ENCODE peak calls at places on chromosomes 4 and X, in ten cellular contexts. One of them, this sample, is unnamed.

GRCh38 chrX:69088171-69088938 is 76.9 kb downstream of the PJA1 start:
- DNase-seq in IMR-90: peak; percentile 28
- DNase-seq in lower leg skin: no peak
- DNase-seq in HL-60: no peak
- DNase-seq in hepatocyte: no peak
- DNase-seq in ascending aorta: no peak
- DNase-seq in bronchial epithelial cell: no peak
- DNase-seq in osteoblast: no peak
- DNase-seq in neural progenitor cell: peak; percentile 62
- DNase-seq in HepG2: no peak
- DNase-seq in this sample: no peak

GRCh38 chr4:113700602-113701150 is 60.9 kb downstream of the CAMK2D start:
- DNase-seq in IMR-90: no peak
- DNase-seq in lower leg skin: no peak
- DNase-seq in HL-60: no peak
- DNase-seq in hepatocyte: peak; percentile 11
- DNase-seq in ascending aorta: no peak
- DNase-seq in bronchial epithelial cell: no peak
- DNase-seq in osteoblast: no peak
- DNase-seq in neural progenitor cell: no peak
- DNase-seq in HepG2: no peak
- DNase-seq in this sample: no peak

GRCh38 chr4:4254666-4255065 is 6.6 kb upstream of the TMEM128 start:
- DNase-seq in IMR-90: no peak
- DNase-seq in lower leg skin: no peak
- DNase-seq in HL-60: no peak
- DNase-seq in hepatocyte: no peak
- DNase-seq in ascending aorta: peak; percentile 18
- DNase-seq in bronchial epithelial cell: no peak
- DNase-seq in osteoblast: no peak
- DNase-seq in neural progenitor cell: no peak
- DNase-seq in HepG2: peak; percentile 34
- DNase-seq in this sample: no peak

GRCh38 chr4:5976921-5977320 is 41.3 kb downstream of the C4orf50 start:
- DNase-seq in IMR-90: no peak
- DNase-seq in lower leg skin: no peak
- DNase-seq in HL-60: no peak
- DNase-seq in hepatocyte: no peak
- DNase-seq in ascending aorta: peak; percentile 40
- DNase-seq in bronchial epithelial cell: no peak
- DNase-seq in osteoblast: no peak
- DNase-seq in neural progenitor cell: no peak
- DNase-seq in HepG2: no peak
- DNase-seq in this sample: no peak

GRCh38 chr4:128362760-128363159 is 75.1 kb upstream of the PGRMC2 start:
- DNase-seq in IMR-90: no peak
- DNase-seq in lower leg skin: no peak
- DNase-seq in HL-60: no peak
- DNase-seq in hepatocyte: no peak
- DNase-seq in ascending aorta: no peak
- DNase-seq in bronchial epithelial cell: no peak
- DNase-seq in osteoblast: no peak
- DNase-seq in neural progenitor cell: no peak
- DNase-seq in HepG2: no peak
- DNase-seq in this sample: no peak

GRCh38 chr4:139853309-139853708 is 187.7 kb downstream of the MGST2 start:
- DNase-seq in IMR-90: no peak
- DNase-seq in lower leg skin: no peak
- DNase-seq in HL-60: no peak
- DNase-seq in hepatocyte: no peak
- DNase-seq in ascending aorta: no peak
- DNase-seq in bronchial epithelial cell: no peak
- DNase-seq in osteoblast: no peak
- DNase-seq in neural progenitor cell: no peak
- DNase-seq in HepG2: no peak
- DNase-seq in this sample: no peak

GRCh38 chrX:15373986-15374385 is 10.2 kb downstream of the VEGFD start:
- DNase-seq in IMR-90: peak; percentile 38
- DNase-seq in lower leg skin: no peak
- DNase-seq in HL-60: no peak
- DNase-seq in hepatocyte: no peak
- DNase-seq in ascending aorta: no peak
- DNase-seq in bronchial epithelial cell: no peak
- DNase-seq in osteoblast: no peak
- DNase-seq in neural progenitor cell: no peak
- DNase-seq in HepG2: no peak
- DNase-seq in this sample: no peak

GRCh38 chr4:128600410-128600809 is 209.1 kb upstream of the JADE1 start:
- DNase-seq in IMR-90: peak; percentile 25
- DNase-seq in lower leg skin: no peak
- DNase-seq in HL-60: no peak
- DNase-seq in hepatocyte: peak; percentile 19
- DNase-seq in ascending aorta: no peak
- DNase-seq in bronchial epithelial cell: peak; percentile 56
- DNase-seq in osteoblast: no peak
- DNase-seq in neural progenitor cell: no peak
- DNase-seq in HepG2: peak; percentile 33
- DNase-seq in this sample: no peak

GRCh38 chr4:15958562-15958961 is 4.4 kb downstream of the FGFBP2 start:
- DNase-seq in IMR-90: no peak
- DNase-seq in lower leg skin: no peak
- DNase-seq in HL-60: no peak
- DNase-seq in hepatocyte: no peak
- DNase-seq in ascending aorta: no peak
- DNase-seq in bronchial epithelial cell: no peak
- DNase-seq in osteoblast: no peak
- DNase-seq in neural progenitor cell: no peak
- DNase-seq in HepG2: no peak
- DNase-seq in this sample: no peak

GRCh38 chr4:90127223-90127705 is at the start of gene CCSER1:
- DNase-seq in IMR-90: peak; percentile 1
- DNase-seq in lower leg skin: peak; percentile 68
- DNase-seq in HL-60: peak; percentile 7
- DNase-seq in hepatocyte: peak; percentile 91
- DNase-seq in ascending aorta: peak; percentile 75
- DNase-seq in bronchial epithelial cell: peak; percentile 51
- DNase-seq in osteoblast: peak; percentile 9
- DNase-seq in neural progenitor cell: peak; percentile 71
- DNase-seq in HepG2: no peak
- DNase-seq in this sample: no peak

GRCh38 chr4:119297795-119298194 is 24.1 kb downstream of the FABP2 start:
- DNase-seq in IMR-90: no peak
- DNase-seq in lower leg skin: no peak
- DNase-seq in HL-60: no peak
- DNase-seq in hepatocyte: no peak
- DNase-seq in ascending aorta: no peak
- DNase-seq in bronchial epithelial cell: no peak
- DNase-seq in osteoblast: no peak
- DNase-seq in neural progenitor cell: no peak
- DNase-seq in HepG2: no peak
- DNase-seq in this sample: no peak

GRCh38 chr4:119299221-119300071 is 22.5 kb downstream of the FABP2 start:
- DNase-seq in IMR-90: peak; percentile 28
- DNase-seq in lower leg skin: no peak
- DNase-seq in HL-60: no peak
- DNase-seq in hepatocyte: peak; percentile 31
- DNase-seq in ascending aorta: no peak
- DNase-seq in bronchial epithelial cell: peak; percentile 39
- DNase-seq in osteoblast: peak; percentile 69
- DNase-seq in neural progenitor cell: no peak
- DNase-seq in HepG2: peak; percentile 54
- DNase-seq in this sample: no peak

GRCh38 chr4:119302073-119302832 is 19.7 kb downstream of the FABP2 start:
- DNase-seq in IMR-90: no peak
- DNase-seq in lower leg skin: no peak
- DNase-seq in HL-60: no peak
- DNase-seq in hepatocyte: no peak
- DNase-seq in ascending aorta: no peak
- DNase-seq in bronchial epithelial cell: no peak
- DNase-seq in osteoblast: no peak
- DNase-seq in neural progenitor cell: no peak
- DNase-seq in HepG2: no peak
- DNase-seq in this sample: no peak

GRCh38 chr4:119300388-119301131 is 21.4 kb downstream of the FABP2 start:
- DNase-seq in IMR-90: peak; percentile 89
- DNase-seq in lower leg skin: peak; percentile 96
- DNase-seq in HL-60: peak; percentile 65
- DNase-seq in hepatocyte: peak; percentile 97
- DNase-seq in ascending aorta: peak; percentile 96
- DNase-seq in bronchial epithelial cell: peak; percentile 96
- DNase-seq in osteoblast: peak; percentile 93
- DNase-seq in neural progenitor cell: peak; percentile 94
- DNase-seq in HepG2: peak; percentile 96
- DNase-seq in this sample: peak; percentile 91

DNA sequence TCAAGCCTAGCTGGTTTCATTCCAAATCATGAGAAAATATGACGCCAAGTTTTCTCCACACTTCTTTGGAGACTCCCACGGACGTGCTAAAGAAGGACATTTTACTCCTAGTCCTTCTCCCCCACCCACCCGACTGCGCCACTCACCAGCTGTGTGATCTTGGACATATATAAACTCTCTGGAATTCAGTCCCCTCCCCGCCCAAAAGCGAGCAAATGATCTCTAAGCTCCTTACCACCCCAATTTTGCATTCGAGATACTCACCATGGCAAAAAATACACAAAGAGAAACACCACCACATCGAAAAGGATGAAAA is 21.9 kb downstream of the FABP2 start:
- DNase-seq in IMR-90: peak; percentile 59
- DNase-seq in lower leg skin: peak; percentile 49
- DNase-seq in HL-60: no peak
- DNase-seq in hepatocyte: peak; percentile 60
- DNase-seq in ascending aorta: peak; percentile 82
- DNase-seq in bronchial epithelial cell: peak; percentile 32
- DNase-seq in osteoblast: peak; percentile 67
- DNase-seq in neural progenitor cell: no peak
- DNase-seq in HepG2: no peak
- DNase-seq in this sample: no peak
- H3K4me3 ChIP-seq in IMR-90: peak overlapping the region; percentile 70
- H3K4me3 ChIP-seq in lower leg skin: peak overlapping the region; percentile 68
- H3K4me3 ChIP-seq in HL-60: peak overlapping the region; percentile 94
- H3K4me3 ChIP-seq in hepatocyte: peak overlapping the region; percentile 66
- H3K4me3 ChIP-seq in ascending aorta: peak overlapping the region; percentile 84
- H3K4me3 ChIP-seq in bronchial epithelial cell: peak overlapping the region; percentile 62
- H3K4me3 ChIP-seq in osteoblast: peak overlapping the region; percentile 93
- H3K4me3 ChIP-seq in neural progenitor cell: peak overlapping the region; percentile 68
- H3K4me3 ChIP-seq in HepG2: peak overlapping the region; percentile 85
- H3K4me3 ChIP-seq in this sample: peak overlapping the region; percentile 76

DNA sequence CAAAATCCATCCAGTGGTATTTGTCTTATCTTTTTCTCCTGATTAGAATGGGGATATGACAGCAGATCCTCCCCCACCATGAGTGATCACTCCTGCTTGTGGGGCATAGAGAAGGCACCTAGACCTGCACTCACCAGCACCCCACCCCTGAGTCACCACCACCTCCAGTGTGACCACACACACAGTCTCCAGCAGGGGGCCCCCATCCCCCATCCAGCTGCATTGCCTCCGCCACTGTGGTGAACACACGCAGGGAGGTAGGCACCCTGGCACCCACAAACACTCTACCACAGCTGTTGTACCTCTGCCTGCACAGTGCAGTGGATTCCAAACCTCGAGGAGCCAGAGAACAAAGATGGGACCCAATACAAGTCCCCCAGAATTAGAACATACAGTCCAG is 9.0 kb upstream of the MAGEA8 start:
- DNase-seq in IMR-90: no peak
- DNase-seq in lower leg skin: no peak
- DNase-seq in HL-60: no peak
- DNase-seq in hepatocyte: peak; percentile 51
- DNase-seq in ascending aorta: no peak
- DNase-seq in bronchial epithelial cell: peak; percentile 29
- DNase-seq in osteoblast: peak; percentile 27
- DNase-seq in neural progenitor cell: peak; percentile 39
- DNase-seq in HepG2: peak; percentile 10
- DNase-seq in this sample: no peak
- TF ChIP-seq CTCF in IMR-90: peak; percentile 19
- TF ChIP-seq CTCF in lower leg skin: no peak
- TF ChIP-seq CTCF in HL-60: no peak
- TF ChIP-seq CTCF in hepatocyte: peak; percentile 41
- TF ChIP-seq CTCF in ascending aorta: no peak
- TF ChIP-seq CTCF in bronchial epithelial cell: peak; percentile 50
- TF ChIP-seq CTCF in osteoblast: peak; percentile 30
- TF ChIP-seq CTCF in neural progenitor cell: peak; percentile 48
- TF ChIP-seq CTCF in HepG2: peak; percentile 74
- TF ChIP-seq CTCF in this sample: peak; percentile 51

GRCh38 chrX:101203782-101204351 is 15.7 kb upstream of the DRP2 start:
- DNase-seq in IMR-90: peak; percentile 32
- DNase-seq in lower leg skin: no peak
- DNase-seq in HL-60: no peak
- DNase-seq in hepatocyte: no peak
- DNase-seq in ascending aorta: no peak
- DNase-seq in bronchial epithelial cell: no peak
- DNase-seq in osteoblast: peak; percentile 32
- DNase-seq in neural progenitor cell: no peak
- DNase-seq in HepG2: no peak
- DNase-seq in this sample: no peak

GRCh38 chrX:101208152-101208905 is 11.3 kb upstream of the DRP2 start:
- DNase-seq in IMR-90: peak; percentile 41
- DNase-seq in lower leg skin: no peak
- DNase-seq in HL-60: no peak
- DNase-seq in hepatocyte: no peak
- DNase-seq in ascending aorta: no peak
- DNase-seq in bronchial epithelial cell: no peak
- DNase-seq in osteoblast: no peak
- DNase-seq in neural progenitor cell: no peak
- DNase-seq in HepG2: peak; percentile 4
- DNase-seq in this sample: no peak

GRCh38 chrX:101210630-101211029 is 9.0 kb upstream of the DRP2 start:
- DNase-seq in IMR-90: no peak
- DNase-seq in lower leg skin: no peak
- DNase-seq in HL-60: no peak
- DNase-seq in hepatocyte: no peak
- DNase-seq in ascending aorta: no peak
- DNase-seq in bronchial epithelial cell: no peak
- DNase-seq in osteoblast: no peak
- DNase-seq in neural progenitor cell: no peak
- DNase-seq in HepG2: no peak
- DNase-seq in this sample: no peak

DNA sequence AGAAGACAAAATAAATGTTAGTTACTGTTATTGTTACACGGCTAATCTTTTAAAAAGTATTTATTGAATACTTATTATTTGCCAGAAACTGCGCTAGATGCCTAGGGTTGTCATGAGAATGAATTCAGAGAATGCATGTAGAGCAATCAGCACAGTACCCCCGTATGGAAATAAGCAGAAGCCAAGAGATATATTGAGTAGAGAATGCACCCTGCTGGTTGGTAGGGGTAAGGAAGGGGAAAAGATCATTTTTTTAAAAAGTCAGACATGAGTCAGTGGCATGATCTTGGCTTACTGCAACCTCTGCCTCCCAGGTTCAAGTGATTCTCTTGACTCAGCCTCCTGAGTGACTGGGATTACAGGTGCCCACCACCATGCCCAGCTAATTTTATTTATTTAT is 13.1 kb upstream of the DRP2 start:
- DNase-seq in IMR-90: peak; percentile 58
- DNase-seq in lower leg skin: no peak
- DNase-seq in HL-60: no peak
- DNase-seq in hepatocyte: peak; percentile 24
- DNase-seq in ascending aorta: no peak
- DNase-seq in bronchial epithelial cell: peak; percentile 46
- DNase-seq in osteoblast: peak; percentile 48
- DNase-seq in neural progenitor cell: peak; percentile 9
- DNase-seq in HepG2: peak; percentile 16
- DNase-seq in this sample: no peak
- H3K4me3 ChIP-seq in IMR-90: no peak overlapping the region
- H3K4me3 ChIP-seq in lower leg skin: no peak overlapping the region
- H3K4me3 ChIP-seq in HL-60: no peak overlapping the region
- H3K4me3 ChIP-seq in hepatocyte: no peak overlapping the region
- H3K4me3 ChIP-seq in ascending aorta: no peak overlapping the region
- H3K4me3 ChIP-seq in bronchial epithelial cell: no peak overlapping the region
- H3K4me3 ChIP-seq in osteoblast: no peak overlapping the region
- H3K4me3 ChIP-seq in neural progenitor cell: no peak overlapping the region
- H3K4me3 ChIP-seq in HepG2: no peak overlapping the region
- H3K4me3 ChIP-seq in this sample: no peak overlapping the region

GRCh38 chr4:95510145-95510544 is 38.6 kb downstream of the UNC5C start:
- DNase-seq in IMR-90: peak; percentile 13
- DNase-seq in lower leg skin: no peak
- DNase-seq in HL-60: no peak
- DNase-seq in hepatocyte: peak; percentile 45
- DNase-seq in ascending aorta: no peak
- DNase-seq in bronchial epithelial cell: peak; percentile 38
- DNase-seq in osteoblast: no peak
- DNase-seq in neural progenitor cell: peak; percentile 21
- DNase-seq in HepG2: peak; percentile 2
- DNase-seq in this sample: peak; percentile 11
- TF ChIP-seq CTCF in IMR-90: peak; percentile 50
- TF ChIP-seq CTCF in lower leg skin: no peak
- TF ChIP-seq CTCF in HL-60: peak; percentile 10
- TF ChIP-seq CTCF in hepatocyte: peak; percentile 74
- TF ChIP-seq CTCF in ascending aorta: no peak
- TF ChIP-seq CTCF in bronchial epithelial cell: peak; percentile 46
- TF ChIP-seq CTCF in osteoblast: peak; percentile 78
- TF ChIP-seq CTCF in neural progenitor cell: peak; percentile 70
- TF ChIP-seq CTCF in HepG2: peak; percentile 30
- TF ChIP-seq CTCF in this sample: peak; percentile 33

This sample was measured in LNCaP clone FGC.